ENCODE peak calls at places on chromosome 19, in six cellular contexts. Y is upper lobe of left lung, W is adrenal gland, R is fibroblast of lung, D is pancreas, I is stomach. M is an unnamed sample. For H3K4me1 and H3K27me3, the result is how much of the 10 kb centered on the place peaks cover.

GRCh38 chr19:8123683-8124082 is 25.7 kb downstream of the FBN3 start:
- DNase-seq in Y (peak), W (no peak), R (no peak), D (no peak), I (no peak), M (no peak)

GRCh38 chr19:58318297-58318696 is 8.5 kb upstream of the ZSCAN22 start:
- DNase-seq in Y (no peak), W (no peak), R (no peak), D (no peak), I (no peak), M (no peak)

GRCh38 chr19:34367424-34367957 is 2.5 kb downstream of the GPI start:
- DNase-seq in Y (no peak), W (no peak), R (no peak), D (no peak), I (no peak), M (no peak)

GRCh38 chr19:2410023-2410422 is 17.4 kb downstream of the TIMM13 start:
- DNase-seq in Y (no peak), W (no peak), R (no peak), D (no peak), I (no peak), M (no peak)

GRCh38 chr19:49710372-49710951 is 19.5 kb downstream of the CPT1C start:
- DNase-seq in Y (no peak), W (no peak), R (peak), D (no peak), I (no peak), M (no peak)

GRCh38 chr19:41926028-41926860 is 2.0 kb downstream of the ERFL start:
- DNase-seq in Y (peak), W (no peak), R (no peak), D (no peak), I (no peak), M (no peak)

GRCh38 chr19:6639439-6639838 is 30.5 kb downstream of the TNFSF14 start:
- DNase-seq in Y (no peak), W (no peak), R (no peak), D (no peak), I (no peak), M (no peak)

GRCh38 chr19:41753936-41754529 is 1.3 kb upstream of the CEACAM6 start:
- DNase-seq in Y (no peak), W (peak), R (peak), D (peak), I (peak), M (no peak)

GRCh38 chr19:58586131-58586765 is 13.1 kb upstream of the MZF1 start:
- DNase-seq in Y (no peak), W (peak), R (no peak), D (no peak), I (no peak), M (no peak)

GRCh38 chr19:43525836-43526771 is 897 bp downstream of the ETHE1 start:
- DNase-seq in Y (no peak), W (peak), R (no peak), D (no peak), I (peak), M (no peak)

GRCh38 chr19:33193864-33194362 is at the start of gene LRP3:
- DNase-seq in Y (peak), W (no peak), R (peak), D (peak), I (peak), M (peak)

GRCh38 chr19:34598217-34599155 is 78.5 kb downstream of the SCGB2B2 start:
- DNase-seq in Y (no peak), W (no peak), R (no peak), D (peak), I (no peak), M (peak)

GRCh38 chr19:16368385-16369305 is 44.0 kb downstream of the KLF2 start:
- DNase-seq in Y (no peak), W (no peak), R (no peak), D (no peak), I (no peak), M (no peak)

GRCh38 chr19:44576843-44577565 is 36.4 kb upstream of the IGSF23 start:
- DNase-seq in Y (no peak), W (no peak), R (peak), D (peak), I (peak), M (no peak)

GRCh38 chr19:58555369-58555885 is 522 bp upstream of the CHMP2A start:
- DNase-seq in Y (no peak), W (no peak), R (no peak), D (no peak), I (no peak), M (no peak)

GRCh38 chr19:2507109-2507508 is 31.2 kb downstream of the GADD45B start:
- DNase-seq in Y (no peak), W (no peak), R (peak), D (peak), I (peak), M (no peak)

GRCh38 chr19:7528522-7529245 is 6.3 kb downstream of the MCOLN1 start:
- DNase-seq in Y (no peak), W (no peak), R (no peak), D (no peak), I (no peak), M (no peak)

GRCh38 chr19:57633832-57634131 is 814 bp downstream of the ZNF211 start:
- DNase-seq in Y (peak), W (no peak), R (no peak), D (no peak), I (no peak), M (no peak)

GRCh38 chr19:18804139-18804601 is 13.1 kb upstream of the COMP start:
- DNase-seq in Y (no peak), W (no peak), R (no peak), D (no peak), I (no peak), M (no peak)

GRCh38 chr19:15288146-15288963 is 44.0 kb downstream of the BRD4 start:
- DNase-seq in Y (peak), W (no peak), R (no peak), D (no peak), I (peak), M (no peak)

GRCh38 chr19:3333020-3333583 is 33.3 kb upstream of the NFIC start:
- DNase-seq in Y (no peak), W (no peak), R (no peak), D (no peak), I (no peak), M (no peak)

GRCh38 chr19:40744554-40745401 is 5.5 kb downstream of the ACTMAP start:
- DNase-seq in Y (peak), W (no peak), R (no peak), D (no peak), I (no peak), M (peak)

GRCh38 chr19:17718467-17718987 is 753 bp upstream of the MAP1S start:
- DNase-seq in Y (no peak), W (no peak), R (no peak), D (no peak), I (no peak), M (no peak)

GRCh38 chr19:42053037-42053935 is 16.7 kb downstream of the GRIK5 start:
- DNase-seq in Y (peak), W (no peak), R (no peak), D (no peak), I (no peak), M (no peak)

GRCh38 chr19:14507704-14508246 is 10.4 kb downstream of the DNAJB1 start:
- DNase-seq in Y (no peak), W (no peak), R (peak), D (no peak), I (no peak), M (no peak)

GRCh38 chr19:43625918-43626579 is 6.6 kb upstream of the ZNF428 start:
- DNase-seq in Y (no peak), W (peak), R (peak), D (no peak), I (no peak), M (no peak)

GRCh38 chr19:35751839-35752745 is 3.7 kb downstream of the LIN37 start:
- DNase-seq in Y (peak), W (peak), R (no peak), D (no peak), I (no peak), M (no peak)

GRCh38 chr19:9076886-9077285 is 10.0 kb upstream of the OR1M1 start:
- DNase-seq in Y (no peak), W (no peak), R (no peak), D (no peak), I (no peak), M (no peak)

GRCh38 chr19:45483033-45483432 is 13.8 kb downstream of the RTN2 start:
- DNase-seq in Y (no peak), W (no peak), R (no peak), D (no peak), I (no peak), M (no peak)

GRCh38 chr19:13118424-13119193 is 545 bp downstream of the NACC1 start:
- DNase-seq in Y (peak), W (no peak), R (no peak), D (peak), I (peak), M (peak)
- H3K4me1 ChIP-seq in Y (under half), W (under half), R (under half), D (under half), I (under half), M (under half)

GRCh38 chr19:50821248-50821612 is 2.4 kb downstream of the KLK1 start:
- DNase-seq in Y (no peak), W (no peak), R (no peak), D (no peak), I (no peak), M (no peak)
- H3K27me3 ChIP-seq in Y (under half), W (under half), R (under half), D (under half), I (half or more), M (under half)

DNA sequence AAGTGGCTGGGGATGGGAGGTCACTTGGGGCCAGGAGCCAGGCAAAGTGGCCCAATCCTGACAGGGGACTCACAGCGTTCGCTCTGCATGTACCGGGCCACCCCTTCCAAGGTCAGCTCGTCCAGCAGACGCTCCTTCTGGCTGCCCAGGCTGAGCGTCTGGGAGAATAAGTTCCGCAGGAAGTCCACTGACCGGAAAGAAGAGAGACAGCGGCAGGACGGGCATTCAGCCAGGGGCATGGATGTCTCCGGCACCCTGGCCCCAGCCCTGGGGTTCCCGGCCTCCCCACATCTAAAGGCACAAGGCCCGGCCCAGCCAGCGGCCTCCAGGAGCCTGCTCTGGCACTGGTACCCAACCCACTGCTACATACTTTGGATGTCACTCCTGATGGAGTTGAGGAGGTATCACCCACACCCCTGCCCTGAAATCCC is 6.1 kb downstream of the SIRT2 start:
- DNase-seq in Y (no peak), W (peak), R (no peak), D (no peak), I (no peak), M (no peak)
- H3K4me1 ChIP-seq in Y (under half), W (under half), R (under half), D (under half), I (under half), M (under half)

GRCh38 chr19:54532528-54532927 is 29.9 kb downstream of the LAIR2 start:
- DNase-seq in Y (no peak), W (no peak), R (no peak), D (no peak), I (no peak), M (no peak)

GRCh38 chr19:54534156-54534555 is 31.5 kb downstream of the LAIR2 start:
- DNase-seq in Y (no peak), W (no peak), R (no peak), D (no peak), I (no peak), M (no peak)

GRCh38 chr19:54535601-54536000 is 33.0 kb downstream of the LAIR2 start:
- DNase-seq in Y (no peak), W (no peak), R (no peak), D (no peak), I (no peak), M (no peak)

GRCh38 chr19:54530866-54531265 is 28.2 kb downstream of the LAIR2 start:
- DNase-seq in Y (no peak), W (no peak), R (no peak), D (no peak), I (no peak), M (no peak)

GRCh38 chr19:54533476-54533875 is 30.8 kb downstream of the LAIR2 start:
- DNase-seq in Y (no peak), W (no peak), R (no peak), D (no peak), I (no peak), M (no peak)
- H3K27me3 ChIP-seq in Y (under half), W (under half), R (under half), D (under half), I (under half), M (under half)

DNA sequence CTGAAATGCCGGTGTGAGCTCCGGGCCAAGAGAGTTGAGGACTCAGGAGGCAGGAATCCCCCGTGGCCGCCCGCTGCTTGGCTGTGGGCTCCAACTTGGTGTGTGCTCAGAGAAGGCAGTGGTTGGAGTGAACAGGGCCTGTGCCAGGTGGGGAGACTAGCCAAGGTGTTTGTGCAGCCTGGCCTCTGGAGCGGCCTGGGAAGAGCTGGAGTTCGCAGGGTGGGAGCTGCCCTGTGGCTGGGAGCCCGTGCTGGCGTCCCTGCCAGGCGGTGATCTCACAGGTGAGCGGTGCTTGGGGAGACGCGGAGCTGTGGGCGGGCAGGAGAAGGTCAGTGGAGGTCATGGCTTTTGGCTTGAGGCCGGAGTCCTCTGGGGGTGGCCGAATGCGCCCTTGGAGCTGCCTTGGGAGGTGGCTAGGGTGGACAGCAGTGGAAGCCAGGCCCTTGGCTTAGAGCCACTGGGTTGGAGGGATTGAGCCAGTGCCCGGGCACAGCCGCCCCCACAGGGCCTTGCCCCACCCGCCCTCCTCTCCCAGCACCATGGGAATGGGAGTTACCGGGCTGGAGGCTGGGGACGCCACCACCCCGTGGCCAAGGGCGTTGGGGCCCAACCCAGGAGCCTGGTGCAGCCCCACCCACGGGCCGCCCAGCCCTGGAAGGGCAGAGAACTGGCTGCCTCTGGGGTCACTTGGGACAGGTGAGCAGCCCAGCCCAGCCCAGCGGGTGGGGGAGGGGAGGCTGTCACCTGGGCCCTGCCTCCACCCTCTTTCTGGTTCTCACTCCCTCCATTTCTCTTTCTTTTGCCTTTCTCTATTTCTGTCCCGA is 7.1 kb upstream of the CIRBP start:
- DNase-seq in Y (peak), W (peak), R (no peak), D (peak), I (peak), M (peak)
- H3K4me1 ChIP-seq in Y (half or more), W (half or more), R (half or more), D (under half), I (half or more), M (half or more)

DNA sequence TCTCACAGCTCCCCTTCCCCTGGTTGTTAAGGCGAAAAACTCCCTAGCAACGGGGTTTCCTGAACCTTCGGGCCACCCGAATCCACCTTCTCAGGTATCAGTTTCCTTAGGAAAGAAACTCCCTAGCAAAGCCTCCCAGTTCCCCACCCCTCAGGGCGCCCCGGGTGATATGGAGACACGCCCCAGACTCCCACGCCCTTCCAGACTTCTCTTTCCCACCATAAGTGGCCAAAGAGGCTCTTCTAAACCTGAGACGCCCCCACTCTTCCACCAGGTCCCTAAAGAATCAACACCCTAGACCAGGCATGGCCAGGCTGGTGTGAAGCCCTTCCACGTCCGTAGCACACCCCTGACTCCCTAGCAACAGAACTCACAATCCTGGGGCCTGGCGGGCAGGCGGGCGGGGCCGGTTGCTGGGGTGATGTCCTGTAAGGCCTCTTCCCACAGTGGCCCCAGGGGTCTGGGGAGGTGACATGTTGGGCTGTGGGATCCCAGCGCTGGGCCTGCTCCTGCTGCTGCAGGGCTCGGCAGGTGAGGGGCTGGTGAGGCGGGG is at the start of gene TMEM190:
- DNase-seq in Y (peak), W (no peak), R (no peak), D (no peak), I (no peak), M (no peak)
- H3K27me3 ChIP-seq in Y (under half), W (under half), R (under half), D (under half), I (half or more), M (under half)

GRCh38 chr19:4369888-4370260 is 26.5 kb downstream of the MPND start:
- DNase-seq in Y (peak), W (peak), R (no peak), D (peak), I (peak), M (peak)
- H3K4me1 ChIP-seq in Y (half or more), W (half or more), R (under half), D (under half), I (under half), M (half or more)

DNA sequence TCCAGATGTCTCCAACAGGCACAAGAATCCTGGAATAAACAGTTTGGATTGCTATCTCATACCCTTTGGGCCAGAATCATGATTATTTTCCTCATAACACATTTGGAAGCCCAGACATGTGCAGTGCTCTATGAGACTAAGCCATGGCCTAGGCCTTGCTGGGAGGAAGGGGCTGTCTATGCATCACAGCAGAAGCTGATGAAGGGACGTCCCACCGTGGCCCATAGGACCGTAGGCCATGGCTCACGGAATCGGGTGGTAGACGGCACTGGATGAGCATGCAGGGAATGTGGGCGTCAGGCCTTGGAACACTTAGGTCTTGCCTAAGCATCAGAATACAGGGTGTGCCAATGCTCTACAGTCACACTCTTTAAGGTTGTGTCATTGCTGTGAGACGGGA is 283.8 kb upstream of the TSHZ3 start:
- DNase-seq in Y (no peak), W (no peak), R (no peak), D (no peak), I (no peak), M (no peak)
- H3K27me3 ChIP-seq in Y (under half), W (under half), R (under half), D (under half), I (under half), M (under half)

GRCh38 chr19:5627395-5627904 is 4.6 kb downstream of the SAFB start:
- DNase-seq in Y (no peak), W (peak), R (peak), D (no peak), I (peak), M (peak)

GRCh38 chr19:5624741-5625140 is 1.9 kb downstream of the SAFB start:
- DNase-seq in Y (no peak), W (no peak), R (no peak), D (no peak), I (no peak), M (no peak)

GRCh38 chr19:5623397-5624153 is 692 bp downstream of the SAFB start:
- DNase-seq in Y (no peak), W (no peak), R (no peak), D (peak), I (no peak), M (no peak)

GRCh38 chr19:5624154-5624663 is 1.3 kb downstream of the SAFB start:
- DNase-seq in Y (no peak), W (peak), R (peak), D (peak), I (peak), M (peak)

GRCh38 chr19:5625641-5626040 is 2.8 kb downstream of the SAFB start:
- DNase-seq in Y (no peak), W (no peak), R (no peak), D (no peak), I (no peak), M (no peak)
- H3K4me1 ChIP-seq in Y (half or more), W (half or more), R (under half), D (under half), I (half or more), M (half or more)

M was measured in upper lobe of right lung.